ENCODE peak calls at places on chromosomes 12 and 14, in six cellular contexts. E is neuronal stem cell; H is vagina; P is CD4-positive, CD25-positive, alpha-beta regulatory T cell; A is GM23338; U is substantia nigra. Q is an unnamed sample.

GRCh38 chr12:97968641-97969171 is 506.1 kb downstream of the RMST start:
- DNase-seq in A (no peak), U (no peak), H (no peak), P (no peak), E (no peak), Q (no peak)

GRCh38 chr14:35349966-35350365 is 54.6 kb downstream of the NFKBIA start:
- DNase-seq in E (no peak), U (no peak), P (no peak), A (no peak), H (no peak), Q (no peak)

GRCh38 chr14:26290007-26290530 is 307.8 kb downstream of the NOVA1 start:
- DNase-seq in A (no peak), P (no peak), H (no peak), E (no peak), U (no peak), Q (no peak)

GRCh38 chr12:64679487-64679983 is 69.2 kb downstream of the RASSF3 start:
- DNase-seq in E (no peak), A (no peak), P (peak; percentile 57), H (no peak), U (no peak), Q (no peak)

GRCh38 chr12:47868041-47868440 is 36.8 kb downstream of the VDR start:
- DNase-seq in H (no peak), P (no peak), U (no peak), E (no peak), A (no peak), Q (no peak)

GRCh38 chr14:38425324-38425976 is 169.6 kb upstream of the CLEC14A start:
- DNase-seq in E (no peak), H (no peak), A (no peak), P (no peak), U (no peak), Q (no peak)

GRCh38 chr14:61562321-61563161 is 132.8 kb upstream of the HIF1A start:
- DNase-seq in A (no peak), H (no peak), E (no peak), U (no peak), P (no peak), Q (no peak)

GRCh38 chr12:120751389-120751788 is 25.8 kb downstream of the ACADS start:
- DNase-seq in U (no peak), H (no peak), E (no peak), P (no peak), A (no peak), Q (no peak)

GRCh38 chr12:124457287-124458219 is 109.9 kb downstream of the NCOR2 start:
- DNase-seq in E (no peak), P (peak; percentile 37), A (no peak), U (peak; percentile 37), H (peak; percentile 95), Q (peak; percentile 61)

GRCh38 chr12:62654558-62655241 is 188.1 kb downstream of the MON2 start:
- DNase-seq in U (no peak), E (no peak), P (no peak), H (no peak), A (no peak), Q (no peak)

GRCh38 chr14:41783403-41783802 is 176.7 kb downstream of the LRFN5 start:
- DNase-seq in E (no peak), H (no peak), P (no peak), A (no peak), U (no peak), Q (no peak)

GRCh38 chr12:98592825-98593322 is 612 bp upstream of the SLC25A3 start:
- DNase-seq in P (no peak), E (no peak), A (no peak), U (no peak), H (no peak), Q (no peak)

GRCh38 chr14:75720828-75721227 is 59.8 kb downstream of the TTLL5 start:
- DNase-seq in P (no peak), H (no peak), U (peak; percentile 47), E (no peak), A (no peak), Q (peak; percentile 44)

GRCh38 chr12:120990487-120991055 is 12.2 kb downstream of the HNF1A start:
- DNase-seq in H (no peak), A (no peak), U (no peak), P (no peak), E (no peak), Q (no peak)

GRCh38 chr12:121955258-121956040 is 37.1 kb downstream of the CFAP251 start:
- DNase-seq in U (no peak), H (no peak), E (no peak), P (no peak), A (peak; percentile 56), Q (no peak)

GRCh38 chr14:63039800-63040380 is 5.4 kb downstream of the KCNH5 start:
- DNase-seq in A (peak; percentile 81), H (no peak), E (no peak), U (no peak), P (no peak), Q (no peak)

GRCh38 chr12:67377021-67377420 is 107.9 kb downstream of the CAND1 start:
- DNase-seq in U (no peak), H (no peak), A (no peak), P (no peak), E (no peak), Q (no peak)

GRCh38 chr14:21066882-21067502 is 3.1 kb upstream of the ARHGEF40 start:
- DNase-seq in H (no peak), E (no peak), P (no peak), A (peak; percentile 49), U (no peak), Q (no peak)

GRCh38 chr14:100020623-100021022 is 44.6 kb upstream of the EVL start:
- DNase-seq in U (no peak), A (no peak), E (no peak), P (no peak), H (no peak), Q (no peak)

GRCh38 chr12:100141998-100142850 is 450 bp downstream of the BLTP3B start:
- DNase-seq in A (peak; percentile 72), E (peak; percentile 60), H (no peak), U (no peak), P (peak; percentile 42), Q (no peak)

GRCh38 chr14:24307575-24308341 is at the start of gene CIDEB:
- DNase-seq in E (peak; percentile 53), P (peak; percentile 47), A (peak; percentile 76), H (no peak), U (no peak), Q (peak; percentile 51)

GRCh38 chr12:104719700-104720345 is 238.3 kb downstream of the SLC41A2 start:
- DNase-seq in P (no peak), E (no peak), U (no peak), H (no peak), A (no peak), Q (no peak)

GRCh38 chr12:54352891-54353874 is 11.1 kb downstream of the GPR84 start:
- DNase-seq in P (no peak), H (no peak), E (peak; percentile 30), U (no peak), A (peak; percentile 54), Q (peak; percentile 32)

GRCh38 chr12:54349031-54349430 is 15.3 kb downstream of the GPR84 start:
- DNase-seq in E (no peak), U (no peak), H (no peak), A (no peak), P (no peak), Q (no peak)

GRCh38 chr12:54352022-54352531 is 12.2 kb downstream of the GPR84 start:
- DNase-seq in H (no peak), P (no peak), E (peak; percentile 79), U (peak; percentile 39), A (peak; percentile 92), Q (peak; percentile 50)

GRCh38 chr12:54349658-54350057 is 14.6 kb downstream of the GPR84 start:
- DNase-seq in E (no peak), A (no peak), U (no peak), P (no peak), H (no peak), Q (no peak)

DNA sequence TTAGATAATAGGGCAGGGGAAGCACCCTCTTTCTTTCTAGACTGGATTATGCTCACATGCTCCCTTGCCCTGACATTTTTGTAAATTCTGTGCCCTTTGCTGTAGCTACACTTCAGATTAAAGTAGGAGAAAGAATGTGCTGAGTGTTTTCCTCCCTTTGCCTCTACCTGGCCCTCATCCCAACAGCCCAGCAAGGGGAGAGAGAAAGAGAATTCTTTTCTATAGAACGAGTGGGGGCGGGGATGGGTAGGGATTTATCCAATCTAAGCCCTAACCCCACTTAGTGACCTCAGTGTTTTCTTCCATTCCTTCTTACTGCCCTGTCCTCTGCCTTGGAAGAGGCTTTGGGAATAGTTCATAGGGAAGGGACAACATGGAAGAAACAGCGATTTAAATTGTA is 13.5 kb downstream of the GPR84 start:
- DNase-seq in A (peak; percentile 57), H (no peak), P (no peak), U (no peak), E (peak; percentile 42), Q (no peak)
- H3K27ac ChIP-seq in A (no peak overlapping the region), H (no peak overlapping the region), P (no peak overlapping the region), U (no peak overlapping the region), E (peak overlapping the region; percentile 99), Q (peak overlapping the region; percentile 98)

GRCh38 chr12:42484996-42485395 is 104.5 kb downstream of the PRICKLE1 start:
- DNase-seq in H (no peak), E (no peak), P (no peak), A (peak; percentile 55), U (no peak), Q (no peak)
- H3K27ac ChIP-seq in H (peak overlapping the region; percentile 93), E (no peak overlapping the region), P (no peak overlapping the region), A (peak overlapping the region; percentile 83), U (no peak overlapping the region), Q (no peak overlapping the region)

GRCh38 chr14:77890873-77891272 is 91.0 kb downstream of the ADCK1 start:
- DNase-seq in A (no peak), H (no peak), U (no peak), P (no peak), E (no peak), Q (no peak)
- H3K27ac ChIP-seq in A (no peak overlapping the region), H (no peak overlapping the region), U (no peak overlapping the region), P (no peak overlapping the region), E (no peak overlapping the region), Q (no peak overlapping the region)

GRCh38 chr12:103673487-103673886 is 86.4 kb downstream of the STAB2 start:
- DNase-seq in E (no peak), A (no peak), P (no peak), U (no peak), H (no peak), Q (no peak)
- H3K27ac ChIP-seq in E (no peak overlapping the region), A (no peak overlapping the region), P (no peak overlapping the region), U (no peak overlapping the region), H (no peak overlapping the region), Q (no peak overlapping the region)

DNA sequence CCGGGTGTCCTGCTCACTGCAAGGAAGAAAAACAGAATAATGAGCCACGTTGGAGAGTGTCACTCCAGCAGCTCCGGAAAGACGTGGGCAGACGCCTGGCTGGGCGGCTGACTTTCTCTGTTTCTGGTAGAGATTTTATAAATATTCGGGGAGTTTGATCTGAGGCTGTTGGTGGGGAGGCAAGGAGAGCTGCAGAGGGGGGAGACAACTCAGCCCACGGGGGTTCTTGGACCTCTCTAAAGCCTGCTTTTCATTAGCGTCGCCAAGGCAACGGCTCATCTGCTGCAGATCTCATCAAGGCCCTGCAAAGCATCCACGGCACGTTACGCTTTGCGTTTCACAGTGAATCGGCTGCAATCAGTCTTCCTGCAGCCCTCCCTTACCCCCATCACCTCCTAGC is 207.2 kb downstream of the ZFP36L1 start:
- DNase-seq in U (no peak), H (no peak), E (no peak), P (no peak), A (no peak), Q (no peak)
- H3K27ac ChIP-seq in U (no peak overlapping the region), H (peak overlapping the region; percentile 90), E (peak overlapping the region; percentile 34), P (no peak overlapping the region), A (no peak overlapping the region), Q (peak overlapping the region; percentile 45)

Q was measured in caudate nucleus.